ENCODE peak calls at places on chromosome 2, in seven cellular contexts. H is sigmoid colon, S is astrocyte of the cerebellum, D is heart right ventricle, X is neural progenitor cell, M is GM12865, C is uterus. F is an unnamed sample.

GRCh38 chr2:10366601-10367270 is 64.0 kb downstream of the HPCAL1 start:
- DNase-seq in H (no peak), S (no peak), D (no peak), X (no peak), M (no peak), C (no peak), F (no peak)

GRCh38 chr2:97699765-97700444 is 13.5 kb upstream of the ZAP70 start:
- DNase-seq in H (no peak), S (peak), D (peak), X (peak), M (peak), C (no peak), F (peak)

GRCh38 chr2:12733846-12734245 is 17.1 kb downstream of the TRIB2 start:
- DNase-seq in H (no peak), S (no peak), D (no peak), X (no peak), M (no peak), C (no peak), F (no peak)

GRCh38 chr2:119136093-119136492 is 22.5 kb downstream of the C1QL2 start:
- DNase-seq in H (no peak), S (no peak), D (no peak), X (no peak), M (no peak), C (no peak), F (no peak)

GRCh38 chr2:157625311-157625710 is 3.4 kb downstream of the ACVR1C start:
- DNase-seq in H (no peak), S (no peak), D (no peak), X (no peak), M (no peak), C (no peak), F (no peak)

GRCh38 chr2:10764101-10764785 is 42.8 kb downstream of the ATP6V1C2 start:
- DNase-seq in H (peak), S (no peak), D (no peak), X (peak), M (no peak), C (no peak), F (no peak)

GRCh38 chr2:19682493-19682892 is 219.3 kb downstream of the TTC32 start:
- DNase-seq in H (no peak), S (no peak), D (no peak), X (no peak), M (no peak), C (no peak), F (no peak)

GRCh38 chr2:213119061-213119809 is 32.2 kb downstream of the IKZF2 start:
- DNase-seq in H (no peak), S (peak), D (no peak), X (no peak), M (peak), C (no peak), F (no peak)

GRCh38 chr2:25297738-25298137 is 44.0 kb downstream of the DNMT3A start:
- DNase-seq in H (no peak), S (no peak), D (no peak), X (no peak), M (no peak), C (no peak), F (no peak)

GRCh38 chr2:48723125-48723524 is 32.4 kb downstream of the LHCGR start:
- DNase-seq in H (no peak), S (peak), D (no peak), X (no peak), M (no peak), C (no peak), F (no peak)

GRCh38 chr2:46849741-46850474 is 65.7 kb downstream of the MCFD2 start:
- DNase-seq in H (peak), S (no peak), D (peak), X (no peak), M (no peak), C (peak), F (peak)

GRCh38 chr2:36912692-36913091 is 53.6 kb downstream of the STRN start:
- DNase-seq in H (no peak), S (no peak), D (no peak), X (no peak), M (no peak), C (no peak), F (no peak)

GRCh38 chr2:152445791-152446201 is 110.8 kb downstream of the FMNL2 start:
- DNase-seq in H (no peak), S (peak), D (no peak), X (no peak), M (peak), C (no peak), F (peak)

GRCh38 chr2:133756833-133757232 is 188.6 kb upstream of the NCKAP5 start:
- DNase-seq in H (no peak), S (no peak), D (no peak), X (no peak), M (no peak), C (no peak), F (no peak)

GRCh38 chr2:168466834-168467565 is 10.9 kb downstream of the CERS6 start:
- DNase-seq in H (no peak), S (no peak), D (no peak), X (no peak), M (no peak), C (no peak), F (no peak)

GRCh38 chr2:133063792-133064191 is 393.8 kb upstream of the LYPD1 start:
- DNase-seq in H (no peak), S (peak), D (no peak), X (peak), M (peak), C (no peak), F (no peak)

GRCh38 chr2:190069936-190070696 is 7.6 kb upstream of the MSTN start:
- DNase-seq in H (no peak), S (peak), D (peak), X (peak), M (peak), C (no peak), F (peak)

GRCh38 chr2:127811397-127811860 is 458 bp upstream of the WDR33 start:
- DNase-seq in H (no peak), S (no peak), D (no peak), X (no peak), M (no peak), C (no peak), F (peak)

GRCh38 chr2:68091439-68092034 is 28.7 kb upstream of the C1D start:
- DNase-seq in H (no peak), S (no peak), D (no peak), X (no peak), M (no peak), C (no peak), F (no peak)

GRCh38 chr2:151886235-151886634 is 58.0 kb upstream of the ARL5A start:
- DNase-seq in H (no peak), S (no peak), D (no peak), X (no peak), M (no peak), C (no peak), F (no peak)

GRCh38 chr2:240627736-240628506 is 2.6 kb downstream of the GPR35 start:
- DNase-seq in H (no peak), S (no peak), D (no peak), X (no peak), M (no peak), C (no peak), F (no peak)

GRCh38 chr2:54903736-54904554 is 146.3 kb downstream of the RTN4 start:
- DNase-seq in H (peak), S (peak), D (no peak), X (no peak), M (peak), C (no peak), F (peak)

GRCh38 chr2:101473911-101474751 is 781 bp downstream of the RFX8 start:
- DNase-seq in H (peak), S (no peak), D (peak), X (peak), M (no peak), C (peak), F (peak)
- H3K4me3 ChIP-seq in H (peak), S (peak), D (peak), X (peak), M (no peak), C (peak), F (peak)

GRCh38 chr2:121019073-121019472 is 265.9 kb downstream of the TFCP2L1 start:
- DNase-seq in H (no peak), S (no peak), D (no peak), X (peak), M (no peak), C (no peak), F (no peak)
- H3K4me3 ChIP-seq in H (no peak), S (no peak), D (peak), X (no peak), M (no peak), C (no peak), F (no peak)

GRCh38 chr2:197207608-197208007 is 103.0 kb downstream of the ANKRD44 start:
- DNase-seq in H (no peak), S (no peak), D (no peak), X (no peak), M (no peak), C (no peak), F (no peak)
- H3K4me3 ChIP-seq in H (no peak), S (no peak), D (no peak), X (no peak), M (peak), C (no peak), F (no peak)

DNA sequence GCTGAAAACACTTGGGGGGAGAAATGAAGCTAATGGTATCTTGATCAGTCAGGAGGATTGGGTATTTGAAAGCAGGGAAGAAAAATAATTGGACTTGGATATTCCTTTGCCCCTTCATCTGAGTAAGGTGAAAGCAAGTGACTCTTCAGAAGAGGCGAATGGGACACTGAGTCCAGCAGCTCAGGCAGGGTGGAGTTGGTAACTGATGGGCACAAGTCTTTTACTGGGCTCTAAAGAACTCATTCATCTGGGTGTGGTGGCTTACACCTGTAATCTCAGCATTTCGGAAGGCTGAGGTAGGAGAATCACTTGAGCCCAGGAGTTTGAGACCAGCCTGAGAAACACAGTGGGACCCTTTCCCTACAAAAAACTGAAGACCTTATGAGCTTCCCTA is 11.2 kb downstream of the CFLAR start:
- DNase-seq in H (no peak), S (no peak), D (no peak), X (no peak), M (peak), C (no peak), F (no peak)
- H3K4me3 ChIP-seq in H (no peak), S (no peak), D (peak), X (no peak), M (peak), C (no peak), F (no peak)

DNA sequence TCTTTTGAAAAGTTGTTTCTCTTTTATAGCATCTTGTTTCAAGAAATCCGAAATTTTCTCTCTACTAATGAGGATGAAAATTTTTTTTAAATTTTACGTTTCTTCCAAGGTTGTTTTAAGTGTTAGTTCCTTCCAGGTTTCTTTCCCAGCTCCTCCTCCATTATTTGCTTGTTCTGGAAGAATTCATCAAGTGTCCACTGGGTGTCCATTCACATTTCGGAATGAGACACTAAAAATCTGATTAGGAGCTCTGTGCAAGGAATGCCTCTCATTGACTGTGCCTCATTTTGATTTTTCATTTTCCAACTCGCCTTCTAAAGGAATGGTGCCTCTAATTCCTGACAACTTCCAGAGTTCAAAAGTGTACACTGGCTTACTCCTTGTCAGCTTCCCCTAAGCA is 6.1 kb downstream of the SP100 start:
- DNase-seq in H (no peak), S (no peak), D (no peak), X (no peak), M (no peak), C (no peak), F (no peak)
- H3K4me3 ChIP-seq in H (no peak), S (no peak), D (no peak), X (no peak), M (no peak), C (no peak), F (no peak)

F was measured in adrenal gland.